ENCODE peak calls at places on chromosome 16, in five cellular contexts. T is HL-60, J is cardiac fibroblast, F is neural crest cell, K is endothelial cell. I is an unnamed sample.

GRCh38 chr16:6571044-6571443 is 761.6 kb upstream of the RBFOX1 start:
- DNase-seq in T (no peak), J (no peak), F (no peak), K (no peak), I (no peak)

GRCh38 chr16:81703177-81704155 is 75.6 kb upstream of the PLCG2 start:
- DNase-seq in T (no peak), J (peak), F (no peak), K (no peak), I (no peak)

GRCh38 chr16:3938843-3939624 is 58.5 kb upstream of the CREBBP start:
- DNase-seq in T (peak), J (peak), F (peak), K (peak), I (peak)

GRCh38 chr16:49876716-49877129 is 20.8 kb upstream of the ZNF423 start:
- DNase-seq in T (no peak), J (peak), F (peak), K (peak), I (peak)

GRCh38 chr16:55711959-55712876 is 56.4 kb downstream of the SLC6A2 start:
- DNase-seq in T (peak), J (peak), F (peak), K (peak), I (peak)

GRCh38 chr16:64184156-64184555 is 937.7 kb downstream of the CDH11 start:
- DNase-seq in T (no peak), J (no peak), F (no peak), K (no peak), I (no peak)

GRCh38 chr16:50502616-50503000 is 45.6 kb upstream of the NKD1 start:
- DNase-seq in T (no peak), J (no peak), F (no peak), K (no peak), I (no peak)

GRCh38 chr16:68921654-68922053 is 78.3 kb downstream of the TANGO6 start:
- DNase-seq in T (no peak), J (peak), F (no peak), K (no peak), I (no peak)

GRCh38 chr16:6545329-6545728 is 787.3 kb upstream of the RBFOX1 start:
- DNase-seq in T (no peak), J (no peak), F (no peak), K (no peak), I (no peak)

GRCh38 chr16:79970551-79971236 is 370.2 kb upstream of the MAF start:
- DNase-seq in T (no peak), J (peak), F (no peak), K (no peak), I (no peak)

GRCh38 chr16:50298591-50299507 is 32.5 kb downstream of the ADCY7 start:
- DNase-seq in T (no peak), J (no peak), F (no peak), K (no peak), I (no peak)

GRCh38 chr16:10181196-10182162 is 749 bp downstream of the GRIN2A start:
- DNase-seq in T (peak), J (peak), F (peak), K (peak), I (peak)

GRCh38 chr16:48831081-48831722 is 221.2 kb upstream of the N4BP1 start:
- DNase-seq in T (no peak), J (no peak), F (peak), K (peak), I (no peak)
- TF ChIP-seq CTCF in T (no peak), J (no peak), F (peak), K (peak), I (peak)

GRCh38 chr16:17591655-17592405 is 121.1 kb upstream of the XYLT1 start:
- DNase-seq in T (no peak), J (no peak), F (no peak), K (no peak), I (no peak)
- TF ChIP-seq CTCF in T (no peak), J (no peak), F (no peak), K (no peak), I (no peak)

DNA sequence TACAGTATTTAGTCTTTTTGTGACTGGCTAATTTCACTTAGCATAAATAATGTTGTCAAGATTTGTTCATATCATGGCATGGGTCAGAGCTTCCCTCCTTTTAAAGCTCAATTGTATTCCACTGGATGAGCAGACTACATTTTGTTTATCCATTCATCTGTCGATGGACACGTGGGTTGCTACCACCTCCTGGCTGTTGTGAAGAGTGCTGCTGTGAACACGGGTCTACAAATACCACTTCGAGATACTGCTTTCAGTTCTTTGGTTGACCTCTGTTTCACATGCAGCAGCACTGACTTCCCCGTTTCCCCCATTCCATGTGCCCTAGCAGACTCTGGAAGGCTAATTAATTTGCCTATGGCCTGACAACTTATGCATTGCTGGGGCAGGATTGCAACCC is 285.4 kb downstream of the SHISA9 start:
- DNase-seq in T (no peak), J (no peak), F (no peak), K (no peak), I (no peak)
- TF ChIP-seq CTCF in T (no peak), J (no peak), F (no peak), K (no peak), I (no peak)

DNA sequence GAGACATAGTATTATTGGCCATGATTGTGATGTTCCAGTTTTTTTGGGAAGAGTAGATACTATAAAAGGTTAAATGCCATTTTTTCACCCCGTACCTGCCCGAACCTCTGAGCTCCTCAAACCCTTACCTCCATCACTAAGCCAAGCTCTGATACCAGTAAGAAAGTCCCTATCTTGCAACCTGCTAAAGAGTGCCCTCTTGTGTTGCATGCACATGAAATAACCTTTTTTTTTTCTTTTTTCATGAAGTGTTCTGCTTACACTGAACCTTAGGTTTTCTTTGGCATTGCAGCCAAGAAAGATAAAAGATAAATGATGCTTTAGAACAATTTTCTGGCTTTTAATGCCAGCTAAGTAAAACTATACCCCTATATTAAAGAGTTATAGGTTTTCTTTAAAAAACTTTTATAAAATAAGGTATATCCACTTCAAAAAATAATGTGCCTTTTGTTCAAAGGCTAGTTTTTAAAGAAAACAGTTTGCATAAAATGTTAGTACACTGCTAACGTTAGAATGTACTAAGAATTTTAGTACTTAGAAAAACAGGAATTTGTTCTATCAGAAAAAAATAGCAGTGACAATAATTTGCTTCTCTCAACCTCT is 295.3 kb upstream of the PMFBP1 start:
- DNase-seq in T (peak), J (peak), F (no peak), K (peak), I (no peak)
- TF ChIP-seq CTCF in T (peak), J (peak), F (peak), K (peak), I (peak)